ENCODE peak calls at places on chromosomes 4 and X, in five cellular contexts. I is breast epithelium, M is IMR-90, T is PC-3, S is fibroblast of lung. C is an unnamed sample.

GRCh38 chr4:15765910-15766703 is 12.0 kb upstream of the CD38 start:
- DNase-seq in M (no peak), I (no peak), S (no peak), T (no peak), C (no peak)

GRCh38 chr4:46267866-46268265 is 122.1 kb downstream of the GABRA2 start:
- DNase-seq in S (no peak), I (no peak), M (no peak), T (no peak), C (no peak)

GRCh38 chrX:20477219-20477618 is 210.5 kb upstream of the RPS6KA3 start:
- DNase-seq in S (no peak), I (no peak), M (no peak), T (no peak), C (no peak)

GRCh38 chr4:83618431-83618830 is 82.5 kb downstream of the GPAT3 start:
- DNase-seq in M (peak; percentile 85), S (peak; percentile 41), I (no peak), T (peak; percentile 75), C (peak; percentile 69)

GRCh38 chr4:155787113-155787710 is 28.4 kb downstream of the GUCY1B1 start:
- DNase-seq in T (peak; percentile 74), I (no peak), M (peak; percentile 70), S (peak; percentile 80), C (peak; percentile 82)

GRCh38 chr4:101145081-101145480 is 202.2 kb downstream of the PPP3CA start:
- DNase-seq in I (no peak), M (peak; percentile 11), S (peak; percentile 36), T (no peak), C (no peak)

GRCh38 chrX:103817502-103817901 is 14.6 kb downstream of the RAB9B start:
- DNase-seq in M (peak; percentile 42), S (peak; percentile 60), T (peak; percentile 87), I (no peak), C (peak; percentile 79)

GRCh38 chr4:152073738-152074137 is 312.9 kb upstream of the GATB start:
- DNase-seq in T (no peak), S (no peak), I (no peak), M (peak; percentile 38), C (no peak)

GRCh38 chr4:69760455-69760854 is at the start of gene SULT1B1:
- DNase-seq in S (peak; percentile 88), T (no peak), M (peak; percentile 43), I (no peak), C (peak; percentile 58)

GRCh38 chr4:81237791-81238190 is 22.8 kb upstream of the PRKG2 start:
- DNase-seq in I (no peak), S (no peak), T (peak; percentile 54), M (no peak), C (no peak)

GRCh38 chr4:28350485-28350884 is 1489.8 kb downstream of the STIM2 start:
- DNase-seq in T (peak; percentile 43), S (peak; percentile 53), I (no peak), M (peak; percentile 72), C (peak; percentile 61)

GRCh38 chrX:47539860-47540259 is 21.1 kb upstream of the ARAF start:
- DNase-seq in S (peak; percentile 52), M (peak; percentile 32), T (no peak), I (no peak), C (no peak)

GRCh38 chr4:118417325-118417724 is 64.5 kb upstream of the PRSS12 start:
- DNase-seq in M (peak; percentile 85), T (no peak), S (peak; percentile 53), I (no peak), C (peak; percentile 75)

GRCh38 chr4:8838911-8839431 is 32.7 kb downstream of the HMX1 start:
- DNase-seq in M (no peak), S (no peak), T (no peak), I (peak; percentile 43), C (no peak)
- H3K9me3 ChIP-seq in M (peaks cover 2% of the 10 kb centered on the region), S (no peaks in the 10 kb centered on the region), T (no peaks in the 10 kb centered on the region), I (peaks cover 3% of the 10 kb centered on the region), C (peaks cover 8% of the 10 kb centered on the region)

GRCh38 chrX:136170109-136170800 is 22.9 kb downstream of the FHL1 start:
- DNase-seq in S (peak; percentile 61), M (peak; percentile 50), I (no peak), T (no peak), C (peak; percentile 52)
- H3K4me3 ChIP-seq in S (peak overlapping the region; percentile 23), M (no peak overlapping the region), I (no peak overlapping the region), T (no peak overlapping the region), C (peak overlapping the region; percentile 67)

DNA sequence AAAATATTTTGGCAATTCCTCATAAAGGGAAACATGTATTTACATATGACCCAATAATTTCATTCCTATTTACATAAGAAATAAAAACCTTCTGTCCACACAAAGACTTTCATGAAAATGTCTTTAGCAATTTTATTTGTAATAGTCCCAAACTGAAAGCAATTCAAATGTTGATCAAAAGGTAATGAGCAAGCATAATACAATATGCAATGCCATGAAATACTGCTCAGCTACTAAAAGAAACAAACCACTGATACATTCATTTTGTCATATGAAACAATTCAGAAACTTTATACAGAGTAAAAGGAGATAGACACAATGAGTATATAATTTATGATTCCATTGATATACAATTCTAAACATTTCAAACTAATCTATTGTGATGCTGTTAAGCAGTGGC is 335.8 kb downstream of the GASK1B start:
- DNase-seq in M (no peak), S (no peak), I (no peak), T (no peak), C (peak; percentile 3)
- H3K9me3 ChIP-seq in M (no peaks in the 10 kb centered on the region), S (no peaks in the 10 kb centered on the region), I (no peaks in the 10 kb centered on the region), T (no peaks in the 10 kb centered on the region), C (no peaks in the 10 kb centered on the region)

DNA sequence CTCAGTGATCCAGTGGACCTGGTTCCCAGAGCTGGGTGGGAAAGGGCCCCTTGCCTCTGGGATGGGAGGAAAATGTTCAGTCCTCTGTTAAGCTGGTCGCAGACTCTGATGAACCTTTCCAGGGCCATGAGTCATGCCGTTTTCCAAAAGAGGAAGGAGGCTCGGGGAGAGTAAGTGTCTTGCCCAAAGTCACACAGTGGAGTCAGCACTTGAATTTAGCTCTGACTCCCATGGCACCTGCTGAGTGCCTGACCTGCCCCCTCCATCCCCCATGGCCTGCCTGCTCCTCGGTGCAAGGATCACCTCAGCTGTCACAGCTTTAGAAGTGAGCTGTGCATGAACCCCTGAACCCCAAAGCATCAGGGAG is 14.0 kb upstream of the KIAA0232 start:
- DNase-seq in S (peak; percentile 24), I (peak; percentile 50), T (peak; percentile 57), M (peak; percentile 37), C (no peak)
- H3K4me3 ChIP-seq in S (no peak overlapping the region), I (no peak overlapping the region), T (no peak overlapping the region), M (no peak overlapping the region), C (no peak overlapping the region)

GRCh38 chr4:30005995-30006394 is 714.2 kb upstream of the PCDH7 start:
- DNase-seq in M (no peak), S (no peak), T (no peak), I (no peak), C (no peak)

GRCh38 chr4:30002345-30002744 is 717.8 kb upstream of the PCDH7 start:
- DNase-seq in M (no peak), T (no peak), I (no peak), S (no peak), C (no peak)

DNA sequence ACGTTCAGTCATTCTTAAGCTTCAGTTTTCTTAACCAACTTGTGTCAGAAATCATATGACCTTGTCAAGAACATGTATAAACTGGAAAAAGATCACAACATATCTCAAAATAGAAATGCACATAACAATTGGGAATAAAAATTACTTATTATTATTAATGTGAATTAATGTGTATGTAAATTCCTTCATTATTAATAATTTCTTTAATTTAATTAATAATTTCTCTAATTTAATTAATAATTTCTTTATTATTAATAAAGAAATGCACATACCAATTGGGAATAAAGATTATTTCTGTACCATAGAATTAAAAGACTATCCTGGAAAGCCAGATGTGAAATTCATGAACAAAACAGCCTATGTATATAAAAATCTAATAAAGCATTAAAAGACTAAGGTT is 718.5 kb upstream of the PCDH7 start:
- DNase-seq in T (no peak), S (no peak), M (no peak), I (no peak), C (no peak)
- H3K9me3 ChIP-seq in T (no peaks in the 10 kb centered on the region), S (no peaks in the 10 kb centered on the region), M (no peaks in the 10 kb centered on the region), I (no peaks in the 10 kb centered on the region), C (no peaks in the 10 kb centered on the region)

GRCh38 chr4:150126880-150127236 is 48.6 kb downstream of the DCLK2 start:
- DNase-seq in T (peak; percentile 75), I (no peak), M (peak; percentile 75), S (peak; percentile 58), C (peak; percentile 60)
- H3K4me3 ChIP-seq in T (peak overlapping the region; percentile 43), I (no peak overlapping the region), M (no peak overlapping the region), S (no peak overlapping the region), C (no peak overlapping the region)

DNA sequence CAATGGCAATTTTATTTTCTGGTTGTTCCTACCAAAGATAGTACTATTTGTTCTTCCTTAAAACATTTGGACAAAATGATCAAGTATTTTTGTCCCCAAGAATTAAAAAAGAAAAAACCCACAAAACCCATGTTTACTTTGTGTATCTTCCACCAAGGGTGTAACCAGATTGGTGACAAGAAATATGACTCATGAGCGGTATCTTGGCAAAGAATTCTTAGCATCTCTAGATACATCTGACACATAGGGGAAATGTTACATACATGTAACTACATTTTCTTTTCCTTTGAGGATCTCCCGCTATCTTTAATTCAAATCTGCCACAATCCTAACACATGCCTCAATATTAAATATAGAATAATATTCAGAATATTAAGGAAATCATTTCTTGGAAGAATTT is 78.7 kb downstream of the WDFY3 start:
- DNase-seq in I (no peak), S (peak; percentile 82), T (peak; percentile 66), M (peak; percentile 66), C (peak; percentile 17)
- H3K9me3 ChIP-seq in I (no peaks in the 10 kb centered on the region), S (no peaks in the 10 kb centered on the region), T (no peaks in the 10 kb centered on the region), M (no peaks in the 10 kb centered on the region), C (no peaks in the 10 kb centered on the region)

DNA sequence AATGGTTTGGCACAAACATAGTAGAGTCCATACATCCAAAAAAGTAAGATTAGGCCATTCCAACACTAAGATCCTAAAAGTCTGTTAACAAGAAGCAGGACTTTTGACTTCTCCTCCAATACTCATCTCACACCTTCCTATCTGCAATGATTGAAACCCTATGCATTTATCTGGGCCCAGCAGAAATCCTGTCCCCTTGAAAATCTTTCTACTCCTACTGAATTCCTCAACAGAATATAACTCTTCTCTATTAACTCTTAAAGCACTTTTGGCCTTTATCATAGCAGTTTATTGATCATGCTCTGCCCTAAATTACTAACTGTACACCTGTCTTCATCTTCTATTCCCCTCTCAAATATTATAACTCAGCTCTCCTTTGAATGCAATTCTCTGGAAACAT is 4.6 kb downstream of the G3BP2 start:
- DNase-seq in M (no peak), I (no peak), T (no peak), S (no peak), C (no peak)
- H3K4me3 ChIP-seq in M (no peak overlapping the region), I (no peak overlapping the region), T (no peak overlapping the region), S (no peak overlapping the region), C (no peak overlapping the region)

GRCh38 chr4:73205482-73205881 is 53.1 kb downstream of the ANKRD17 start:
- DNase-seq in S (no peak), T (no peak), I (no peak), M (no peak), C (no peak)
- H3K9me3 ChIP-seq in S (no peaks in the 10 kb centered on the region), T (no peaks in the 10 kb centered on the region), I (peaks cover 5% of the 10 kb centered on the region), M (peaks cover 5% of the 10 kb centered on the region), C (no peaks in the 10 kb centered on the region)

DNA sequence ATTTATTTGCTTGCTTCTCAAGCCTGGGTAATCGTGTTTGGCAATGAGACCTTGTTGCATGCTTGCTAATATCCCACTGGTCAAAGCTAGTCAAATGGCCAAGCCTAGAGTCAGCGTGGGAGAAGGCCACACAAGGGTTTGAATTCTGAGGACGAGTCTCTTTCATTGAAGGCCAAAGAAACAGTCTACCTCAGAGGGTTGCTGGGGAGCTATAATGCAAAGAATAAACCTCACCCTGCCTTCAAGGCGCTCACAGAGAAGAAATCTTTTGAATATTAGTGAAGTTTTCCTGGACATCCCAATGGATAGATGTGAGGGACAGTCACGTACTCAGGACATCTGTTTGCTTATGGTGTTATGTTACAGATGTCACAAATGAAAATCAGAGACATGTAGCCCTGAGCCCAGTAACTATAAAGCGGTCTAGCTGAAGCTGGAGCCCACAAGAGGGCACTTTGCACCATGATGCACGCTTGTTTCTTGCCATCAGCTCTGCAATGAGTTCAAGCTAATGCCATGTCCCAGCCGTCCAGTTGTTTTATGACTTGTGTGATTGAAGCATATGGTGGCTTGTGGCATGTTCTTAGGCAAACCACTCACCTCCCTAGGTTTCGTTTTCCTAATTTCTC is 1.1 kb upstream of the TLR3 start:
- DNase-seq in S (peak; percentile 75), M (peak; percentile 19), I (no peak), T (peak; percentile 58), C (peak; percentile 73)
- H3K4me3 ChIP-seq in S (peak overlapping the region; percentile 21), M (no peak overlapping the region), I (peak overlapping the region; percentile 53), T (peak overlapping the region; percentile 68), C (peak overlapping the region; percentile 84)

C was measured in adipocyte.